ENCODE peak calls at places on chromosomes 12 and 14, in ten cellular contexts. Z, I, A, B, E, X, P, Y, N and L are unnamed samples.

GRCh38 chr12:55658635-55659391 is 22.1 kb downstream of the OR10P1 start:
- DNase-seq in Z (no peak), I (no peak), A (no peak), B (no peak), E (no peak), X (no peak), P (no peak), Y (peak), N (no peak), L (no peak)

GRCh38 chr12:91109148-91109564 is 2.1 kb downstream of the LUM start:
- DNase-seq in Z (peak), I (no peak), A (peak), B (no peak), E (peak), X (peak), P (no peak), Y (peak), N (peak), L (no peak)

GRCh38 chr14:71021347-71022014 is 114.2 kb downstream of the PCNX1 start:
- DNase-seq in Z (no peak), I (peak), A (no peak), B (no peak), E (no peak), X (no peak), P (no peak), Y (no peak), N (peak), L (peak)

GRCh38 chr12:93308281-93308680 is 69.4 kb upstream of the NUDT4 start:
- DNase-seq in Z (no peak), I (no peak), A (no peak), B (no peak), E (no peak), X (no peak), P (no peak), Y (no peak), N (no peak), L (no peak)

GRCh38 chr12:124078800-124079199 is 105.8 kb downstream of the ZNF664 start:
- DNase-seq in Z (no peak), I (no peak), A (no peak), B (no peak), E (no peak), X (no peak), P (no peak), Y (no peak), N (no peak), L (no peak)

GRCh38 chr12:126772171-126772864 is 1494.7 kb upstream of the TMEM132C start:
- DNase-seq in Z (peak), I (no peak), A (no peak), B (no peak), E (no peak), X (peak), P (peak), Y (peak), N (peak), L (peak)

GRCh38 chr14:78785265-78785664 is 615.1 kb downstream of the NRXN3 start:
- DNase-seq in Z (no peak), I (no peak), A (no peak), B (no peak), E (peak), X (no peak), P (no peak), Y (peak), N (no peak), L (no peak)

GRCh38 chr12:46692606-46693005 is 133.2 kb downstream of the SLC38A4 start:
- DNase-seq in Z (no peak), I (no peak), A (no peak), B (no peak), E (no peak), X (no peak), P (no peak), Y (no peak), N (no peak), L (no peak)

GRCh38 chr12:115700896-115701465 is 576.5 kb downstream of the MED13L start:
- DNase-seq in Z (no peak), I (no peak), A (no peak), B (no peak), E (no peak), X (no peak), P (no peak), Y (no peak), N (no peak), L (no peak)

GRCh38 chr12:87270894-87271293 is 758.3 kb downstream of the C12orf50 start:
- DNase-seq in Z (no peak), I (no peak), A (no peak), B (no peak), E (no peak), X (no peak), P (no peak), Y (no peak), N (peak), L (no peak)